ENCODE peak calls at places on chromosomes 13 and 19, in eight cellular contexts. S is DND-41, J is body of pancreas, Y is left ventricle myocardium inferior, T is A549, W is heart left ventricle, O is AG04450, L is psoas muscle. M is an unnamed sample.

GRCh38 chr19:6803036-6803404 is 30.5 kb downstream of the VAV1 start:
- DNase-seq in S (no peak), J (no peak), Y (no peak), T (no peak), W (no peak), O (no peak), L (no peak), M (no peak)

GRCh38 chr19:8148410-8149231 is 771 bp downstream of the FBN3 start:
- DNase-seq in S (no peak), J (peak; percentile 44), Y (no peak), T (peak; percentile 29), W (no peak), O (no peak), L (no peak), M (no peak)

GRCh38 chr19:48676887-48677286 is 4.1 kb upstream of the NTN5 start:
- DNase-seq in S (no peak), J (no peak), Y (no peak), T (no peak), W (no peak), O (no peak), L (no peak), M (no peak)

GRCh38 chr19:2398735-2399305 is 28.6 kb downstream of the TIMM13 start:
- DNase-seq in S (no peak), J (no peak), Y (no peak), T (no peak), W (no peak), O (no peak), L (no peak), M (no peak)

GRCh38 chr13:19860884-19861655 is 2.4 kb downstream of the ZMYM5 start:
- DNase-seq in S (peak; percentile 16), J (no peak), Y (no peak), T (peak; percentile 53), W (no peak), O (no peak), L (no peak), M (peak; percentile 55)

GRCh38 chr19:44644391-44645016 is 794 bp downstream of the PVR start:
- DNase-seq in S (no peak), J (peak; percentile 57), Y (no peak), T (peak; percentile 82), W (no peak), O (no peak), L (peak; percentile 36), M (no peak)

GRCh38 chr19:3315676-3315973 is 50.8 kb upstream of the NFIC start:
- DNase-seq in S (no peak), J (no peak), Y (no peak), T (no peak), W (no peak), O (no peak), L (no peak), M (no peak)

GRCh38 chr19:33385956-33386355 is 12.4 kb downstream of the CEBPG start:
- DNase-seq in S (no peak), J (no peak), Y (peak; percentile 60), T (no peak), W (peak; percentile 45), O (no peak), L (no peak), M (no peak)

GRCh38 chr19:34232566-34233481 is 21.5 kb upstream of the GARRE1 start:
- DNase-seq in S (no peak), J (peak; percentile 56), Y (peak; percentile 53), T (peak; percentile 62), W (peak; percentile 59), O (peak; percentile 74), L (peak; percentile 43), M (no peak)

GRCh38 chr13:80386001-80386400 is 45.1 kb upstream of the SPRY2 start:
- DNase-seq in S (no peak), J (no peak), Y (no peak), T (no peak), W (no peak), O (no peak), L (no peak), M (no peak)

GRCh38 chr13:100439247-100439955 is 149.2 kb downstream of the GGACT start:
- DNase-seq in S (no peak), J (no peak), Y (no peak), T (peak; percentile 24), W (no peak), O (no peak), L (no peak), M (no peak)

GRCh38 chr19:48963371-48964204 is 1.5 kb upstream of the FTL start:
- DNase-seq in S (peak; percentile 47), J (peak; percentile 83), Y (peak; percentile 72), T (peak; percentile 92), W (peak; percentile 83), O (no peak), L (peak; percentile 80), M (no peak)

GRCh38 chr19:35557539-35558399 is 5.7 kb downstream of the ATP4A start:
- DNase-seq in S (no peak), J (peak; percentile 94), Y (peak; percentile 51), T (peak; percentile 89), W (peak; percentile 37), O (no peak), L (peak; percentile 68), M (peak; percentile 24)

GRCh38 chr19:29687244-29687896 is 22.1 kb downstream of the PLEKHF1 start:
- DNase-seq in S (no peak), J (no peak), Y (no peak), T (peak; percentile 52), W (no peak), O (peak; percentile 90), L (peak; percentile 83), M (no peak)

GRCh38 chr19:34430738-34431625 is 2.8 kb downstream of the UBA2 start:
- DNase-seq in S (peak; percentile 60), J (no peak), Y (no peak), T (peak; percentile 84), W (no peak), O (no peak), L (no peak), M (peak; percentile 39)

GRCh38 chr19:2167896-2168618 is 4.3 kb downstream of the DOT1L start:
- DNase-seq in S (no peak), J (peak; percentile 51), Y (peak; percentile 81), T (peak; percentile 50), W (peak; percentile 85), O (no peak), L (peak; percentile 79), M (no peak)

GRCh38 chr19:35509861-35510625 is 3.4 kb downstream of the DMKN start:
- DNase-seq in S (peak; percentile 59), J (peak; percentile 94), Y (peak; percentile 71), T (peak; percentile 73), W (peak; percentile 74), O (no peak), L (peak; percentile 67), M (peak; percentile 51)

GRCh38 chr19:46442808-46443450 is 14.2 kb upstream of the PNMA8C start:
- DNase-seq in S (no peak), J (peak; percentile 73), Y (no peak), T (peak; percentile 60), W (no peak), O (peak; percentile 44), L (peak; percentile 19), M (no peak)

GRCh38 chr19:46697142-46697960 is 19.6 kb downstream of the PRKD2 start:
- DNase-seq in S (peak; percentile 58), J (peak; percentile 93), Y (peak; percentile 89), T (peak; percentile 84), W (peak; percentile 85), O (no peak), L (peak; percentile 90), M (no peak)

GRCh38 chr13:75359266-75359665 is 122.7 kb downstream of the TBC1D4 start:
- DNase-seq in S (no peak), J (no peak), Y (no peak), T (peak; percentile 16), W (no peak), O (peak; percentile 66), L (no peak), M (no peak)

GRCh38 chr13:109610517-109610916 is 175.9 kb downstream of the IRS2 start:
- DNase-seq in S (peak; percentile 58), J (peak; percentile 13), Y (peak; percentile 43), T (peak; percentile 31), W (peak; percentile 31), O (no peak), L (no peak), M (peak; percentile 37)

GRCh38 chr13:112727581-112727980 is 37.7 kb downstream of the ATP11A start:
- DNase-seq in S (no peak), J (no peak), Y (no peak), T (no peak), W (no peak), O (no peak), L (no peak), M (no peak)

GRCh38 chr19:45729774-45730388 is 815 bp downstream of the FBXO46 start:
- DNase-seq in S (no peak), J (no peak), Y (no peak), T (no peak), W (no peak), O (no peak), L (no peak), M (no peak)

GRCh38 chr19:33192010-33192409 is 2.1 kb upstream of the LRP3 start:
- DNase-seq in S (no peak), J (no peak), Y (no peak), T (no peak), W (no peak), O (no peak), L (no peak), M (no peak)

GRCh38 chr19:18388328-18389094 is 2.6 kb downstream of the GDF15 start:
- DNase-seq in S (peak; percentile 89), J (peak; percentile 81), Y (peak; percentile 83), T (peak; percentile 72), W (peak; percentile 86), O (no peak), L (peak; percentile 84), M (peak; percentile 70)
- H3K27ac ChIP-seq in S (no peak overlapping the region), J (peak overlapping the region; percentile 81), Y (peak overlapping the region; percentile 43), T (peak overlapping the region; percentile 99), W (peak overlapping the region; percentile 33), O (no peak overlapping the region), L (peak overlapping the region; percentile 50), M (no peak overlapping the region)

GRCh38 chr19:54460230-54461005 is 3.2 kb downstream of the LENG9 start:
- DNase-seq in S (no peak), J (no peak), Y (no peak), T (no peak), W (no peak), O (no peak), L (peak; percentile 14), M (no peak)
- H3K4me3 ChIP-seq in S (no peak overlapping the region), J (no peak overlapping the region), Y (no peak overlapping the region), T (no peak overlapping the region), W (no peak overlapping the region), O (no peak overlapping the region), L (no peak overlapping the region), M (no peak overlapping the region)

DNA sequence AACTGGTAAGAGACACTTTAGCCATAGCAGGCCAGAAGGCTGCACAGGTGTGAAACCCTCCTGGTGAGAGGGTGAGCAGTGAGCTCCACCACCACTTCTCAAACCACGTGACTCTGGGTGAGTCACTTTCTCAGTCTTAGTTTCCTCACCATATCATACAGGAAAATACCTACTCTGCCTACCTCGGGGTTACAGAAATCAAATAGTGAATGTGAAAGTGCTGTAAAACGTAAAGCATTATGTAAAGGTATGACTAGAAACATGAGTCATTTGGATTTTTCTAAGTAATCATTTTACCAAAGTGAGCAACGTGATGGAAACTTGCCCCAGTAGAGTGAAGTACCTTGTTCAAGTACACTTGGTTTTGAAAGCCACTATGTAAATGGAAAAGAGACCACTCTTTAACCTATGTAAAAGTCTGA is 40.4 kb downstream of the USP12 start:
- DNase-seq in S (no peak), J (no peak), Y (no peak), T (peak; percentile 4), W (no peak), O (no peak), L (no peak), M (peak; percentile 77)
- H3K27ac ChIP-seq in S (no peak overlapping the region), J (no peak overlapping the region), Y (peak overlapping the region; percentile 27), T (no peak overlapping the region), W (no peak overlapping the region), O (no peak overlapping the region), L (peak overlapping the region; percentile 59), M (peak overlapping the region; percentile 95)

DNA sequence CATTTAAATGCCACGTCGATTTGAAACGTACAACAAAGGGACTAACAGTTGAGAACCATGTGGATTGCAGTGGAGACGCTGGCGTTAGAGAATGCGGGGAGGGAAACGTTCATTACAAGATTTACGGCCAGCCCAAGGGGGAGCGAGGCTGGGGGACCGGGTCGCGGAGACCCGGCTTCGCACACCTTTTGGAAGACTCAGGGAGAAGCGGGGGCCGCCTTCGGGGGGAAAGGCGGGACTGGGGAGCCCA is 20.8 kb upstream of the OR10H1 start:
- DNase-seq in S (no peak), J (no peak), Y (no peak), T (peak; percentile 4), W (no peak), O (no peak), L (no peak), M (peak; percentile 34)
- H3K4me3 ChIP-seq in S (peak overlapping the region; percentile 80), J (peak overlapping the region; percentile 67), Y (peak overlapping the region; percentile 93), T (peak overlapping the region; percentile 85), W (peak overlapping the region; percentile 74), O (peak overlapping the region; percentile 77), L (peak overlapping the region; percentile 76), M (peak overlapping the region; percentile 77)